ENCODE peak calls at places on chromosomes 2 and 18, in eight cellular contexts. L, T, D, K, J, F, R and A are unnamed samples.

GRCh38 chr2:15579641-15580040 is 12.0 kb upstream of the DDX1 start:
- DNase-seq in L (no peak), T (no peak), D (no peak), K (no peak), J (no peak), F (no peak), R (no peak), A (no peak)

GRCh38 chr18:48193521-48194251 is 215.5 kb downstream of the ZBTB7C start:
- DNase-seq in L (no peak), T (no peak), D (no peak), K (no peak), J (no peak), F (no peak), R (no peak), A (peak)

GRCh38 chr2:205188516-205189138 is 493.7 kb upstream of the NRP2 start:
- DNase-seq in L (no peak), T (no peak), D (no peak), K (no peak), J (peak), F (no peak), R (no peak), A (peak)

GRCh38 chr18:28040720-28041119 is 136.2 kb downstream of the CDH2 start:
- DNase-seq in L (no peak), T (no peak), D (no peak), K (no peak), J (no peak), F (no peak), R (no peak), A (no peak)

GRCh38 chr2:103161456-103162289 is 399.8 kb downstream of the TMEM182 start:
- DNase-seq in L (peak), T (no peak), D (no peak), K (peak), J (peak), F (peak), R (peak), A (no peak)

GRCh38 chr2:172698041-172698863 is 37.4 kb upstream of the RAPGEF4 start:
- DNase-seq in L (no peak), T (peak), D (no peak), K (no peak), J (peak), F (no peak), R (no peak), A (no peak)

GRCh38 chr2:9983413-9984216 is 32.1 kb downstream of the GRHL1 start:
- DNase-seq in L (no peak), T (no peak), D (peak), K (no peak), J (peak), F (no peak), R (no peak), A (no peak)

GRCh38 chr18:8389391-8390340 is 219.6 kb upstream of the RAB12 start:
- DNase-seq in L (peak), T (peak), D (no peak), K (peak), J (peak), F (peak), R (peak), A (peak)

GRCh38 chr18:39167990-39168389 is 1602.4 kb upstream of the CELF4 start:
- DNase-seq in L (no peak), T (no peak), D (no peak), K (no peak), J (no peak), F (no peak), R (no peak), A (no peak)

GRCh38 chr2:217953011-217953481 is 49.7 kb downstream of the TNS1 start:
- DNase-seq in L (no peak), T (no peak), D (peak), K (no peak), J (peak), F (no peak), R (no peak), A (no peak)

GRCh38 chr2:857937-858336 is 92.7 kb upstream of the SNTG2 start:
- DNase-seq in L (no peak), T (no peak), D (no peak), K (no peak), J (no peak), F (no peak), R (no peak), A (no peak)

GRCh38 chr2:61368687-61369665 is 101.9 kb downstream of the USP34 start:
- DNase-seq in L (no peak), T (peak), D (no peak), K (no peak), J (no peak), F (no peak), R (no peak), A (no peak)

GRCh38 chr18:74862094-74862493 is 264.4 kb downstream of the ZNF407 start:
- DNase-seq in L (no peak), T (no peak), D (no peak), K (no peak), J (no peak), F (no peak), R (no peak), A (no peak)

GRCh38 chr2:237532225-237532624 is 34.1 kb upstream of the PRLH start:
- DNase-seq in L (no peak), T (no peak), D (no peak), K (no peak), J (no peak), F (no peak), R (no peak), A (no peak)

GRCh38 chr2:200469708-200470600 is 39.9 kb downstream of the KCTD18 start:
- DNase-seq in L (no peak), T (no peak), D (no peak), K (peak), J (no peak), F (no peak), R (no peak), A (no peak)

GRCh38 chr2:233113114-233113452 is 52.9 kb downstream of the INPP5D start:
- DNase-seq in L (no peak), T (no peak), D (no peak), K (no peak), J (no peak), F (no peak), R (no peak), A (peak)